ENCODE peak calls at places on chromosomes 5 and 9, in nine cellular contexts. B, V, C, L, D, J, W, M and Q are unnamed samples.
A peak's percentile ranks its signal among the peaks of the same experiment; 100 is the strongest.

GRCh38 chr9:116144038-116144437 is 9.6 kb upstream of the PAPPA start:
- DNase-seq in B (no peak), V (no peak), C (no peak), L (no peak), D (no peak), J (no peak), W (no peak), M (no peak), Q (no peak)

GRCh38 chr9:93133641-93134017 is 422 bp downstream of the NINJ1 start:
- DNase-seq in B (no peak), V (peak; percentile 83), C (peak; percentile 60), L (peak; percentile 47), D (peak; percentile 66), J (peak; percentile 91), W (no peak), M (peak; percentile 95), Q (no peak)

GRCh38 chr9:16344343-16344742 is 526.1 kb downstream of the BNC2 start:
- DNase-seq in B (no peak), V (no peak), C (no peak), L (no peak), D (no peak), J (no peak), W (no peak), M (no peak), Q (no peak)

GRCh38 chr9:128703616-128704355 is 1.5 kb downstream of the PKN3 start:
- DNase-seq in B (no peak), V (no peak), C (no peak), L (no peak), D (peak; percentile 19), J (peak; percentile 77), W (no peak), M (peak; percentile 86), Q (no peak)

GRCh38 chr5:150946351-150946905 is 41.6 kb upstream of the ZNF300 start:
- DNase-seq in B (peak; percentile 73), V (no peak), C (no peak), L (no peak), D (no peak), J (peak; percentile 60), W (no peak), M (peak; percentile 95), Q (no peak)

GRCh38 chr5:110769282-110769681 is 30.5 kb downstream of the SLC25A46 start:
- DNase-seq in B (peak; percentile 92), V (no peak), C (no peak), L (no peak), D (no peak), J (no peak), W (no peak), M (no peak), Q (no peak)

GRCh38 chr5:24381861-24382460 is 262.8 kb downstream of the CDH10 start:
- DNase-seq in B (no peak), V (no peak), C (no peak), L (no peak), D (no peak), J (no peak), W (peak; percentile 19), M (no peak), Q (no peak)

GRCh38 chr9:110602281-110602680 is 22.7 kb upstream of the SVEP1 start:
- DNase-seq in B (no peak), V (no peak), C (no peak), L (no peak), D (no peak), J (no peak), W (no peak), M (no peak), Q (no peak)

GRCh38 chr5:74199436-74200210 is 440.9 kb downstream of the ENC1 start:
- DNase-seq in B (no peak), V (no peak), C (no peak), L (no peak), D (no peak), J (no peak), W (no peak), M (no peak), Q (no peak)

GRCh38 chr9:108382267-108382666 is 473.5 kb downstream of the ACTL7B start:
- DNase-seq in B (no peak), V (no peak), C (no peak), L (no peak), D (no peak), J (no peak), W (no peak), M (no peak), Q (no peak)

GRCh38 chr9:4195285-4195684 is 104.6 kb downstream of the GLIS3 start:
- DNase-seq in B (no peak), V (no peak), C (no peak), L (no peak), D (no peak), J (no peak), W (no peak), M (no peak), Q (no peak)

GRCh38 chr5:31854181-31854624 is 215.3 kb downstream of the PDZD2 start:
- DNase-seq in B (no peak), V (no peak), C (no peak), L (no peak), D (no peak), J (no peak), W (no peak), M (no peak), Q (no peak)

GRCh38 chr5:141382469-141383294 is at the start of gene PCDHGA7:
- DNase-seq in B (no peak), V (peak; percentile 32), C (peak; percentile 19), L (no peak), D (no peak), J (no peak), W (peak; percentile 59), M (no peak), Q (no peak)

GRCh38 chr5:8641796-8642505 is 773.0 kb downstream of the MTRR start:
- DNase-seq in B (no peak), V (no peak), C (no peak), L (no peak), D (no peak), J (no peak), W (no peak), M (no peak), Q (no peak)

GRCh38 chr5:40333459-40334241 is 346.1 kb upstream of the PTGER4 start:
- DNase-seq in B (no peak), V (no peak), C (no peak), L (no peak), D (no peak), J (no peak), W (no peak), M (no peak), Q (no peak)

GRCh38 chr5:131323378-131323777 is 59.5 kb downstream of the CDC42SE2 start:
- DNase-seq in B (no peak), V (no peak), C (no peak), L (no peak), D (no peak), J (no peak), W (no peak), M (no peak), Q (no peak)

GRCh38 chr5:16740476-16740875 is 123.7 kb upstream of the RETREG1 start:
- DNase-seq in B (no peak), V (no peak), C (no peak), L (no peak), D (no peak), J (no peak), W (no peak), M (no peak), Q (no peak)

GRCh38 chr5:150113047-150113744 is 26.8 kb upstream of the CSF1R start:
- DNase-seq in B (no peak), V (peak; percentile 30), C (no peak), L (no peak), D (no peak), J (peak; percentile 42), W (no peak), M (no peak), Q (no peak)

GRCh38 chr5:137370511-137371071 is 128.5 kb downstream of the SPOCK1 start:
- DNase-seq in B (peak; percentile 71), V (no peak), C (no peak), L (no peak), D (no peak), J (no peak), W (no peak), M (no peak), Q (no peak)

GRCh38 chr9:136543830-136544548 is 1.9 kb downstream of the NOTCH1 start:
- DNase-seq in B (peak; percentile 88), V (no peak), C (no peak), L (no peak), D (no peak), J (peak; percentile 77), W (no peak), M (no peak), Q (no peak)

GRCh38 chr9:114709636-114710035 is 27.6 kb upstream of the TEX48 start:
- DNase-seq in B (no peak), V (no peak), C (no peak), L (no peak), D (peak; percentile 44), J (no peak), W (no peak), M (no peak), Q (no peak)

GRCh38 chr9:96222132-96222531 is 79.8 kb downstream of the HSD17B3 start:
- DNase-seq in B (no peak), V (no peak), C (peak; percentile 39), L (no peak), D (no peak), J (no peak), W (peak; percentile 8), M (no peak), Q (no peak)

GRCh38 chr5:96049398-96050272 is 88.0 kb upstream of the ELL2 start:
- DNase-seq in B (no peak), V (no peak), C (no peak), L (no peak), D (no peak), J (no peak), W (no peak), M (no peak), Q (no peak)

GRCh38 chr9:106773750-106774149 is 89.2 kb upstream of the ZNF462 start:
- DNase-seq in B (no peak), V (no peak), C (no peak), L (no peak), D (no peak), J (no peak), W (no peak), M (no peak), Q (no peak)

GRCh38 chr5:1063661-1064382 is 48.0 kb downstream of the SLC12A7 start:
- DNase-seq in B (no peak), V (no peak), C (no peak), L (no peak), D (no peak), J (no peak), W (no peak), M (no peak), Q (no peak)

GRCh38 chr9:124783830-124784229 is 6.9 kb downstream of the OLFML2A start:
- DNase-seq in B (no peak), V (peak; percentile 10), C (no peak), L (no peak), D (no peak), J (no peak), W (no peak), M (no peak), Q (no peak)

GRCh38 chr5:157348049-157348400 is 82.1 kb downstream of the CYFIP2 start:
- DNase-seq in B (no peak), V (no peak), C (no peak), L (no peak), D (no peak), J (no peak), W (no peak), M (no peak), Q (no peak)

GRCh38 chr9:124733964-124734740 is 37.0 kb downstream of the NR6A1 start:
- DNase-seq in B (no peak), V (no peak), C (no peak), L (no peak), D (no peak), J (no peak), W (peak; percentile 91), M (no peak), Q (no peak)

GRCh38 chr5:155871623-155872022 is 455.3 kb upstream of the SGCD start:
- DNase-seq in B (no peak), V (no peak), C (no peak), L (no peak), D (no peak), J (no peak), W (no peak), M (no peak), Q (no peak)

GRCh38 chr9:100700689-100701318 is 122.9 kb downstream of the CAVIN4 start:
- DNase-seq in B (no peak), V (no peak), C (no peak), L (no peak), D (no peak), J (no peak), W (peak; percentile 27), M (no peak), Q (no peak)

GRCh38 chr9:90069107-90069506 is 464.3 kb downstream of the GADD45G start:
- DNase-seq in B (no peak), V (no peak), C (no peak), L (no peak), D (no peak), J (no peak), W (no peak), M (no peak), Q (no peak)